ENCODE peak calls at places on chromosomes 16 and 17, in seven cellular contexts. U is GM23338, R is mesenchymal stem cell, I is GM23248, K is K562, G is GM12878, V is trophoblast cell. H is an unnamed sample.

GRCh38 chr17:39199673-39199985 is 454 bp upstream of the RPL19 start:
- DNase-seq in U (no peak), R (no peak), I (no peak), K (no peak), G (no peak), V (no peak), H (no peak)

GRCh38 chr17:63232565-63233310 is 213.4 kb downstream of the CYB561 start:
- DNase-seq in U (peak; percentile 30), R (no peak), I (no peak), K (no peak), G (no peak), V (no peak), H (peak; percentile 60)

GRCh38 chr17:19978206-19978802 is 676 bp upstream of the AKAP10 start:
- DNase-seq in U (peak; percentile 56), R (peak; percentile 11), I (no peak), K (no peak), G (peak; percentile 13), V (no peak), H (peak; percentile 80)

GRCh38 chr16:66369055-66369592 is 2.6 kb downstream of the CDH5 start:
- DNase-seq in U (no peak), R (no peak), I (peak; percentile 12), K (no peak), G (no peak), V (no peak), H (no peak)

GRCh38 chr17:81576621-81577277 is 24.6 kb upstream of the FAAP100 start:
- DNase-seq in U (no peak), R (peak; percentile 79), I (peak; percentile 90), K (no peak), G (no peak), V (no peak), H (no peak)

GRCh38 chr17:67151717-67152116 is 93.3 kb downstream of the HELZ start:
- DNase-seq in U (no peak), R (no peak), I (peak; percentile 78), K (no peak), G (no peak), V (no peak), H (no peak)

GRCh38 chr16:14077918-14078317 is 6.8 kb downstream of the MRTFB start:
- DNase-seq in U (no peak), R (no peak), I (no peak), K (no peak), G (no peak), V (no peak), H (no peak)

GRCh38 chr17:59807892-59808509 is 84.7 kb downstream of the TUBD1 start:
- DNase-seq in U (no peak), R (no peak), I (peak; percentile 78), K (no peak), G (no peak), V (no peak), H (peak; percentile 36)

GRCh38 chr16:4538386-4539235 is at the start of gene CDIP1:
- DNase-seq in U (peak; percentile 99), R (peak; percentile 97), I (peak; percentile 97), K (peak; percentile 45), G (peak; percentile 82), V (peak; percentile 89), H (no peak)
- H2AFZ ChIP-seq in U (peak within 1 kb of the TSS; percentile 98), R (peak within 1 kb of the TSS; percentile 83), I (peak within 1 kb of the TSS; percentile 90), K (peak within 1 kb of the TSS; percentile 47), G (peak within 1 kb of the TSS; percentile 91), V (peak within 1 kb of the TSS; percentile 79), H (no peak within 1 kb of the TSS)

DNA sequence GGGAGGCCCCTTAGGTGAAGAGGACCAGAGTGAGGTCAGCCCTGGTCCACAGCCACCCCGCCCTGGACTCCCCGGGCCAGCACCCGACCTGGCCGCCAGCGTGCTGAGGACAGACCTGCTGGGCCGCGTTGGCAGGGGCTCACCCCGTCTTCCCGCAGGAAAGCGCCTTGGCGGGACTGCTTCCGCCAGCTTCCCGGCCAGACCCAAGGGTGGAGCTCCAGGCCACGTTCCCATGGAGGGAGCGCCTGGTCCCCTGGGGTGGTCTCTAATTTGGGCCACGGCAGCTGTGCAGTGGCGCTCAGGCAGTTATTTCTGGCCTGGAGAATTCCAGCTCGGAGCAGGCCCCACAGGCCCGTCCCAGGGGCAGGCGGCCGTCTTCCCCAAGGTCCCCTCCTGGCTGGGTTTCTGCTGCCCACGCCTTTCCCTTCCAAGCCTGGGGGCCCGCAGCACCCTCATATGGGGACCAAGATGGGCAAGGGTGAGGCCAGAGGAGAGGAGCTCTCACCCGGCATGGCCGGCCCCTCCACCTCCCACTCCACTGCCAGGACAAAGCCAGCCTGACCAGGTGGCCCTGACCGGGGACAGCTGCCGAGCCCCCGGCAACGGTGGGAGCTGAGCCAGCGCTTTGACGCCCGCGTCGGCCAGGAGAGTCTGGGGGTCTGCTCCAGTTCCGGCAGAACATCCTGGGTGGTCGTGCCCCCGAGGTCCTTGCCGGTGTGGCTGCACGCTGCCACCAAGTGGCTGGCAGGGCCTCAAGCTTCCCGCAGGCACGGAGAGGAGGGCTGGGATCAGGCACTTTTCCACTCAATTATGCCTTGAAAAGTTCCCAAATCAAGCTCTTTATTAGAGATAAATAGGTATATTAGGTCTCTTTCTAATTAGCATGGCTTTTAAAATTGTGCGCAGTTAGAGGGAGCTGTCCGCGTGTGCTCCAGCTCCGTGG is 28.1 kb downstream of the CACNA1H start:
- DNase-seq in U (no peak), R (no peak), I (no peak), K (no peak), G (no peak), V (no peak), H (no peak)
- H3K27ac ChIP-seq in U (no peak overlapping the region), R (no peak overlapping the region), I (no peak overlapping the region), K (no peak overlapping the region), G (no peak overlapping the region), V (no peak overlapping the region), H (no peak overlapping the region)

DNA sequence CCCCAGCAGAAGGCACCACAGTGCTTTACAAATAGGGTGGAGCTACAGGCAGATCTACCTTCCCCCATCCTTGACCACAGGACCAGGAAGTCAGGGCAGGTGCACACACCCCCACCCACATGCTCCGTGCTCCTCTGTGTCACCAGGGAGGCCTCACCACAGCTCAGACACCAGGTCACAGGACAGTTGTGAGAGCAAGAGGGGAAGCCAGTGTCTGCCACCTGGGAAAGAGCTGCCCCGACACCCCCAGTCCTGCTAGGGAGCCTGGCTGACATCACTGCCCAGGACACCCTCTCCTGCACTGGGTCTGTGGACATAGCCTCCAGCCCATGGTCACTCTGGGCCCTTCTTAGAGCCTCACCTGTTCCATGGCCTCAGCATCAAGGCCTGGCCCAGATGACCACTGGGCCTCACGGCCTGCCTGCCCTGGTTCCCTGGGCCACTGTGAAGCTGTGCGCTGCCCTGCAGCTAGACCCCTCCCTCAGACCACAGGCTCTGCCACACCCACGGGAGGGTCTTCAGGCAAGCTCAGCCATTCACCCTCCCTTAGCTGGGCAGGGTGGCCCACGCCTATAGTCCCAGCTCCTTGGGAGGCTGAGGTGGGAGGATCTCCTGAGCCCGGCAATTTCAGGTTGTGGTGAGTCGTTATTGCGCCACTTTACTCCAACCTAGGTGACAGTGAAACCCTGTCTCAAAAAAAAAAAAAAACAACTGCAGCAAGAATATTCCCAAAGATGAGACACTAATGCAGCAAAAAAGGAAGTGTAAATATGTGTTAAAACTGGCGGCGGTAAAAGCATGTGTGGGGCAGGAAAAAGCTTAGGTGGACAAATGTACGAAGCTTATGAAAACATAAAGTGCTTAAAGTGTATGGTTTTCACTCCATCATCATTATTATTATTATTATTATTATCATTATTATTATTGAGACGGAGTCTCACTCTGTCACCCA is 14.2 kb downstream of the POLR3K start:
- DNase-seq in U (no peak), R (no peak), I (no peak), K (peak; percentile 36), G (peak; percentile 79), V (no peak), H (peak; percentile 67)
- H3K4me1 ChIP-seq in U (no peaks in the 10 kb centered on the region), R (peaks cover 8% of the 10 kb centered on the region), I (no peaks in the 10 kb centered on the region), K (peaks cover 48% of the 10 kb centered on the region), G (peaks cover 34% of the 10 kb centered on the region), V (no peaks in the 10 kb centered on the region), H (peaks cover 9% of the 10 kb centered on the region)

DNA sequence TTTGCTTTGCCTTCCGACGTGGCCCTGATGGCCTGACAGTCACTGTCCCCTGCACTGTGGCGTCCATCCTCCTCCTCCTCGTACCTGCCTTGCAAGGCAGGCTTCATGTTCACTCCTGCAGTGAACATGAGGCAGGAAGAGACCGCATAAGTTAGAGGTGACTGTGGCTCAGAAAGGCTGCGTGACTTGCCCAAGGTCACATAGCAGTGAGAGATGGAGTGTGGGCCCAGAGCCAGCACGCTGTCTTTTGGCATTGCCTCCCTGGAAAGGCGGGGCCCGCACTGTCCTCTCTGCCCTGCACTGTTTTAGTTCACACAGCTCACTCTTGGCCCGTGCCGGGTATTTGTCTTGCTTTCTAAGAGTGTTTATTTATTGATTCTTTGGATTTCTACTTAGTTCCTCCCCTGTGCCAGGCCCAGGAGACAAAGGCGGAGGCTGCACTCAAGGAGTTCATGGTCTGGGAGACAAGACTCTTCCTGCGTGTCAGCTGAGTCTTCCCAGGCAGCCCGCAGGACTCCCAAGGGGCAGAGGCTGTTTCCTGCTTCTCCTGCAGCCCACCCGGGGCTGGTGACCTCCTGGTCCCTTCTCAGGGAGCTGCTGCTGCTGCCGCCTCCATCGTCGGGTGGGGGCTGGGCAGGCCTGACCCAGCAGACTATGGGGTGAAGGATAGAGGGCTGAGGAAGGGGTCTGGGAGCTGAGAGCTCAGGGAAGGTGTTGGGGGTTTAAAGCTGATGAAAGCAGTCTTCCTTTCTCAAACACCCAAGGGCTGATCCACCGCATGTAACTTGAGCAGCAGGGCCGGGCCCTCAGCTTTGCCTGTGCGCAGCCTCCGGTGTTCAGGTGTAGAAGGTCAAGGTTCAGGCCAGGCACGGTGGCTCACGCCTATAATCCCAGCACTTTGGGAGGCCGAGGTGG is 12.7 kb downstream of the CYGB start:
- DNase-seq in U (no peak), R (peak; percentile 92), I (peak; percentile 77), K (no peak), G (no peak), V (no peak), H (no peak)
- H2AFZ ChIP-seq in U (peak overlapping the region; percentile 66), R (no peak overlapping the region), I (peak overlapping the region; percentile 41), K (peak overlapping the region; percentile 28), G (no peak overlapping the region), V (no peak overlapping the region), H (no peak overlapping the region)

DNA sequence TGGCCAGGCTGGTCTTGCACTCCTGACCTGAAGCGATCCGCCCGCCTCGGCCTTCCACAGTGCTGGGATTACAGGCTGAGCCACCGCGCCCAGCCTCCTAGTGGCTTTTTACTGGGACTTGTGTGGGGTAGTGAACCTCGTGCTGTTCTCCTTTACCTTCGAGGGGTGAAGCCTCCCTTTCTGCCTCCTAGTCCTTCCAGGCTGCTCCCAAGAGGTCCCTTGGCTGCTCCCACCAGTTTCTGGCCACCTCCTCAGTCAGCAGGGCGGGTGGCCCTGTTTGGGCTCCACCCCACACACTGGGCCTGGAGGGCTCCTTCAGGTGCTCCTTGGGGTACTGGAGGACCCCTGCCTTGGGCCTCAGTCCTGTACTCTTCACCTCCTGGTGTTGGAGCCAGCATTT is 70.9 kb upstream of the ZNF750 start:
- DNase-seq in U (no peak), R (no peak), I (no peak), K (no peak), G (no peak), V (no peak), H (no peak)
- H3K27ac ChIP-seq in U (no peak overlapping the region), R (no peak overlapping the region), I (no peak overlapping the region), K (no peak overlapping the region), G (no peak overlapping the region), V (no peak overlapping the region), H (no peak overlapping the region)

DNA sequence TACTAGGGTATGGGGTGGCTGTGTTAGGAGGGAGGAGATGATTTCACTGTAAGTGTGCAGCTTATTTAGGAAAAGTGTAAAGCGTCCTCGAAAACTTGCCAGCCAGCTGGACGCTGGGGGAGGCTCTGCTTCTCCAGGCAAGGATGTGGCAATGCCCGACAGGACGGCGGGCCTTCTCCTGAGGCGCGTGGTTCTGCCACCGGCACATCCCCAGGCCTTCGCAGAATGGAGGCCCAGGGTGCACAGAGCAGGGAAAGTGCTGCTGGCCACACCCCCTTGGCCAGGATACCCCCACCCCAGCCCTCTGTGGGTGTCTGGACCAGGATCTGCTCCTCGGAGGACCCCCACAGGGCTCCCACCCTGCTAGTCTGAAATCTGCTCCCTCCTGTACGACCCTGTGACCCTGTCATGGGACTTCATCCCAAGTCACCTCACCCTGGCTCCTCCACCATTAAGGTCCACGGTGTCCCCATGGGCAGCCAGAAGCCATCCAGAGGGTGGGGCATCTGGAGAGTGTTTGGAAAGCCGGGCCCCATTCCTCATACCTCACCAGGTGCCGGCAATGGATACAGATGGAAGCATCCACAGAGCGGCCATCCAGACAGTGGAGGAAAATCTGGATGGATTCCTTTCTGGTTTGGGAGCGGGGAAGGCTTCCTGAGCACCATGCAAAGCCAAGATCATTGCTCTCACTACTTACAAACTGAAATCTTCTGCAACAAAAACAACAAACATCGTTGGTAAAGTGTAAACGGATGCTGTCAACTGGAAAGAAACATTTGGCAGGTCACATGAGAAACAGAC is 9.2 kb upstream of the SRRM2 start:
- DNase-seq in U (no peak), R (no peak), I (no peak), K (no peak), G (no peak), V (no peak), H (no peak)
- H3K4me1 ChIP-seq in U (no peaks in the 10 kb centered on the region), R (peaks cover 7% of the 10 kb centered on the region), I (no peaks in the 10 kb centered on the region), K (peaks cover 41% of the 10 kb centered on the region), G (no peaks in the 10 kb centered on the region), V (no peaks in the 10 kb centered on the region), H (peaks cover 5% of the 10 kb centered on the region)

H was measured in Karpas-422.